ENCODE peak calls at places on chromosomes 16 and 17, in four cellular contexts. One of them, this sample, is unnamed.

GRCh38 chr16:662597-662996 is 5.3 kb upstream of the RHOT2 start:
- ATAC-seq in IMR-90: no peak
- ATAC-seq in upper lobe of right lung: no peak
- ATAC-seq in activated naive CD4-positive, alpha-beta T cell treated with anti-CD3 and anti-CD28 coated beads, Interleukin-2, amount 50 U/mL, for 72 hours: no peak
- ATAC-seq in this sample: no peak

GRCh38 chr17:45292696-45293412 is 24.0 kb downstream of the MAP3K14 start:
- ATAC-seq in IMR-90: no peak
- ATAC-seq in upper lobe of right lung: no peak
- ATAC-seq in activated naive CD4-positive, alpha-beta T cell treated with anti-CD3 and anti-CD28 coated beads, Interleukin-2, amount 50 U/mL, for 72 hours: no peak
- ATAC-seq in this sample: no peak

GRCh38 chr17:5513610-5514009 is 27.2 kb downstream of the MIS12 start:
- ATAC-seq in IMR-90: no peak
- ATAC-seq in upper lobe of right lung: no peak
- ATAC-seq in activated naive CD4-positive, alpha-beta T cell treated with anti-CD3 and anti-CD28 coated beads, Interleukin-2, amount 50 U/mL, for 72 hours: peak; percentile 74
- ATAC-seq in this sample: no peak

GRCh38 chr17:17417718-17418151 is 59.1 kb upstream of the MED9 start:
- ATAC-seq in IMR-90: no peak
- ATAC-seq in upper lobe of right lung: no peak
- ATAC-seq in activated naive CD4-positive, alpha-beta T cell treated with anti-CD3 and anti-CD28 coated beads, Interleukin-2, amount 50 U/mL, for 72 hours: no peak
- ATAC-seq in this sample: no peak

GRCh38 chr17:57424777-57425188 is 168.5 kb downstream of the MSI2 start:
- ATAC-seq in IMR-90: peak; percentile 26
- ATAC-seq in upper lobe of right lung: no peak
- ATAC-seq in activated naive CD4-positive, alpha-beta T cell treated with anti-CD3 and anti-CD28 coated beads, Interleukin-2, amount 50 U/mL, for 72 hours: no peak
- ATAC-seq in this sample: no peak

GRCh38 chr17:45120558-45120957 is 11.8 kb downstream of the PLCD3 start:
- ATAC-seq in IMR-90: no peak
- ATAC-seq in upper lobe of right lung: no peak
- ATAC-seq in activated naive CD4-positive, alpha-beta T cell treated with anti-CD3 and anti-CD28 coated beads, Interleukin-2, amount 50 U/mL, for 72 hours: no peak
- ATAC-seq in this sample: no peak

GRCh38 chr17:75352079-75352569 is 53.4 kb downstream of the GRB2 start:
- ATAC-seq in IMR-90: no peak
- ATAC-seq in upper lobe of right lung: peak; percentile 81
- ATAC-seq in activated naive CD4-positive, alpha-beta T cell treated with anti-CD3 and anti-CD28 coated beads, Interleukin-2, amount 50 U/mL, for 72 hours: no peak
- ATAC-seq in this sample: peak; percentile 95

GRCh38 chr16:54370653-54371052 is 84.1 kb upstream of the IRX3 start:
- ATAC-seq in IMR-90: no peak
- ATAC-seq in upper lobe of right lung: peak; percentile 66
- ATAC-seq in activated naive CD4-positive, alpha-beta T cell treated with anti-CD3 and anti-CD28 coated beads, Interleukin-2, amount 50 U/mL, for 72 hours: no peak
- ATAC-seq in this sample: no peak